ENCODE peak calls at places on chromosomes 11 and 22, in eight cellular contexts. B, H, Z, Y, R, W, T and S are unnamed samples.

GRCh38 chr11:125890447-125891100 is 3.1 kb downstream of the HYLS1 start:
- DNase-seq in B (no peak), H (no peak), Z (no peak), Y (no peak), R (no peak), W (no peak), T (no peak), S (no peak)

GRCh38 chr11:41935795-41936194 is 476.3 kb upstream of the LRRC4C start:
- DNase-seq in B (no peak), H (no peak), Z (no peak), Y (no peak), R (no peak), W (no peak), T (no peak), S (no peak)

GRCh38 chr11:17813391-17814059 is 78.9 kb downstream of the KCNC1 start:
- DNase-seq in B (no peak), H (peak), Z (no peak), Y (no peak), R (no peak), W (no peak), T (no peak), S (peak)

GRCh38 chr11:114036156-114036811 is 23.2 kb upstream of the ZBTB16 start:
- DNase-seq in B (no peak), H (peak), Z (peak), Y (peak), R (peak), W (peak), T (peak), S (no peak)

GRCh38 chr11:27718346-27718852 is 18.1 kb upstream of the BDNF start:
- DNase-seq in B (no peak), H (peak), Z (peak), Y (peak), R (no peak), W (peak), T (no peak), S (peak)

GRCh38 chr11:8092587-8093424 is 11.8 kb downstream of the TUB start:
- DNase-seq in B (no peak), H (peak), Z (peak), Y (peak), R (no peak), W (peak), T (peak), S (peak)

GRCh38 chr22:18146389-18146753 is 3.6 kb upstream of the USP18 start:
- DNase-seq in B (no peak), H (no peak), Z (no peak), Y (no peak), R (no peak), W (no peak), T (no peak), S (no peak)

GRCh38 chr11:92681606-92682005 is 287.8 kb upstream of the MTNR1B start:
- DNase-seq in B (no peak), H (no peak), Z (no peak), Y (no peak), R (no peak), W (no peak), T (no peak), S (no peak)

GRCh38 chr11:29231991-29232390 is 784.8 kb downstream of the KCNA4 start:
- DNase-seq in B (no peak), H (no peak), Z (no peak), Y (no peak), R (no peak), W (peak), T (no peak), S (peak)

GRCh38 chr11:34447044-34447443 is 8.3 kb downstream of the CAT start:
- DNase-seq in B (no peak), H (no peak), Z (no peak), Y (no peak), R (no peak), W (no peak), T (no peak), S (no peak)

GRCh38 chr11:20102393-20102792 is 57.9 kb downstream of the DBX1 start:
- DNase-seq in B (no peak), H (no peak), Z (no peak), Y (no peak), R (no peak), W (peak), T (no peak), S (no peak)

GRCh38 chr11:79173615-79174014 is 267.2 kb downstream of the TENM4 start:
- DNase-seq in B (no peak), H (no peak), Z (no peak), Y (peak), R (no peak), W (peak), T (no peak), S (peak)

GRCh38 chr11:86749376-86749775 is 51.0 kb upstream of the PRSS23 start:
- DNase-seq in B (no peak), H (peak), Z (no peak), Y (no peak), R (no peak), W (no peak), T (no peak), S (no peak)

GRCh38 chr22:25930710-25931353 is 188.8 kb downstream of the MYO18B start:
- DNase-seq in B (no peak), H (peak), Z (peak), Y (no peak), R (no peak), W (no peak), T (no peak), S (no peak)

GRCh38 chr11:134045799-134046635 is 22.9 kb upstream of the JAM3 start:
- DNase-seq in B (no peak), H (peak), Z (peak), Y (no peak), R (no peak), W (no peak), T (peak), S (no peak)

GRCh38 chr11:3840289-3840869 is 380 bp downstream of the RHOG start:
- DNase-seq in B (no peak), H (no peak), Z (no peak), Y (no peak), R (peak), W (no peak), T (no peak), S (no peak)

GRCh38 chr22:31800065-31800464 is 46.2 kb downstream of the DEPDC5 start:
- DNase-seq in B (no peak), H (no peak), Z (no peak), Y (no peak), R (no peak), W (peak), T (no peak), S (peak)

GRCh38 chr22:41565403-41566054 is 4.7 kb downstream of the CSDC2 start:
- DNase-seq in B (no peak), H (peak), Z (peak), Y (peak), R (no peak), W (peak), T (no peak), S (peak)

GRCh38 chr11:70682760-70683159 is 284.4 kb downstream of the CTTN start:
- DNase-seq in B (no peak), H (no peak), Z (no peak), Y (no peak), R (no peak), W (no peak), T (no peak), S (no peak)

GRCh38 chr11:8227156-8228152 is 36.2 kb downstream of the LMO1 start:
- DNase-seq in B (no peak), H (peak), Z (no peak), Y (no peak), R (no peak), W (no peak), T (no peak), S (peak)

GRCh38 chr11:79371152-79371551 is 69.7 kb downstream of the TENM4 start:
- DNase-seq in B (no peak), H (peak), Z (no peak), Y (no peak), R (no peak), W (no peak), T (no peak), S (no peak)

GRCh38 chr11:1750481-1750839 is at the start of gene IFITM10:
- DNase-seq in B (no peak), H (no peak), Z (no peak), Y (peak), R (no peak), W (no peak), T (peak), S (no peak)

GRCh38 chr11:112583246-112583893 is 322.7 kb upstream of the PLET1 start:
- DNase-seq in B (no peak), H (peak), Z (no peak), Y (no peak), R (no peak), W (no peak), T (no peak), S (no peak)

GRCh38 chr11:2913029-2913431 is 16.2 kb downstream of the PHLDA2 start:
- DNase-seq in B (no peak), H (no peak), Z (no peak), Y (no peak), R (no peak), W (no peak), T (no peak), S (no peak)

GRCh38 chr22:32607086-32607485 is 132.5 kb downstream of the FBXO7 start:
- DNase-seq in B (no peak), H (no peak), Z (no peak), Y (no peak), R (no peak), W (no peak), T (no peak), S (no peak)

GRCh38 chr22:50683086-50683993 is 10.7 kb downstream of the SHANK3 start:
- DNase-seq in B (no peak), H (no peak), Z (no peak), Y (no peak), R (no peak), W (no peak), T (no peak), S (no peak)

GRCh38 chr11:11449327-11449726 is 96.3 kb upstream of the CSNK2A3 start:
- DNase-seq in B (no peak), H (peak), Z (no peak), Y (no peak), R (no peak), W (no peak), T (no peak), S (no peak)

GRCh38 chr11:72338741-72339140 is 94.8 kb upstream of the PHOX2A start:
- DNase-seq in B (no peak), H (no peak), Z (no peak), Y (no peak), R (no peak), W (no peak), T (no peak), S (peak)

GRCh38 chr11:101127699-101128570 is 1.7 kb downstream of the PGR start:
- DNase-seq in B (no peak), H (peak), Z (peak), Y (no peak), R (no peak), W (no peak), T (peak), S (no peak)

GRCh38 chr22:44746836-44747519 is 5.4 kb upstream of the ARHGAP8 start:
- DNase-seq in B (no peak), H (no peak), Z (no peak), Y (no peak), R (no peak), W (no peak), T (no peak), S (no peak)

GRCh38 chr11:59756845-59757244 is 1.7 kb downstream of the STX3 start:
- DNase-seq in B (no peak), H (peak), Z (no peak), Y (no peak), R (no peak), W (peak), T (no peak), S (no peak)

GRCh38 chr11:58513747-58514367 is 6.0 kb upstream of the OR5B21 start:
- DNase-seq in B (no peak), H (peak), Z (no peak), Y (peak), R (peak), W (peak), T (no peak), S (peak)

GRCh38 chr11:45593992-45594391 is 71.4 kb downstream of the CHST1 start:
- DNase-seq in B (no peak), H (peak), Z (peak), Y (no peak), R (no peak), W (no peak), T (no peak), S (no peak)

GRCh38 chr22:35749808-35750207 is 32.1 kb downstream of the APOL5 start:
- DNase-seq in B (no peak), H (peak), Z (peak), Y (peak), R (no peak), W (no peak), T (no peak), S (peak)

GRCh38 chr11:128399186-128399585 is 188.2 kb downstream of the ETS1 start:
- DNase-seq in B (no peak), H (peak), Z (no peak), Y (peak), R (no peak), W (peak), T (no peak), S (peak)

GRCh38 chr22:38724926-38725571 is 19.3 kb downstream of the GTPBP1 start:
- DNase-seq in B (no peak), H (peak), Z (peak), Y (no peak), R (no peak), W (peak), T (no peak), S (no peak)

GRCh38 chr22:23181763-23182288 is 1.5 kb downstream of the BCR start:
- DNase-seq in B (no peak), H (peak), Z (no peak), Y (no peak), R (no peak), W (no peak), T (no peak), S (no peak)

GRCh38 chr22:17303840-17304779 is 65.2 kb upstream of the CECR2 start:
- DNase-seq in B (peak), H (no peak), Z (no peak), Y (no peak), R (peak), W (no peak), T (no peak), S (no peak)